ENCODE peak calls at places on chromosomes 6 and 20, in six cellular contexts. T is RPMI7951; N is EH; O is activated CD4-positive, alpha-beta T cell treated with anti-CD3 and anti-CD28 coated beads, Interleukin-2, amount 50 U/mL, for 1 hour; E is neural crest cell; U is omental fat pad. Z is an unnamed sample.

GRCh38 chr6:12229332-12229731 is 60.8 kb upstream of the EDN1 start:
- DNase-seq in E (no peak), N (no peak), U (no peak), T (no peak), O (no peak), Z (no peak)

GRCh38 chr6:10719386-10720228 is 3.3 kb upstream of the TMEM14C start:
- DNase-seq in E (no peak), N (peak), T (no peak), O (peak), U (no peak), Z (no peak)

GRCh38 chr6:38262609-38263008 is 377.1 kb downstream of the BTBD9 start:
- DNase-seq in O (no peak), E (no peak), U (no peak), N (peak), T (peak), Z (no peak)

GRCh38 chr20:25173321-25173720 is 22.2 kb upstream of the ENTPD6 start:
- DNase-seq in N (no peak), O (no peak), T (no peak), U (no peak), E (no peak), Z (no peak)

GRCh38 chr20:23048283-23049200 is 930 bp downstream of the THBD start:
- DNase-seq in T (peak), E (peak), U (no peak), N (peak), O (no peak), Z (peak)

GRCh38 chr6:49336514-49337131 is 126.4 kb downstream of the MMUT start:
- DNase-seq in U (no peak), T (peak), N (peak), E (no peak), O (no peak), Z (peak)

GRCh38 chr20:36373089-36373488 is 67.0 kb downstream of the DLGAP4 start:
- DNase-seq in E (no peak), O (no peak), U (no peak), N (no peak), T (no peak), Z (no peak)

GRCh38 chr6:96917098-96917497 is 7.4 kb upstream of the KLHL32 start:
- DNase-seq in O (no peak), E (no peak), T (no peak), U (no peak), N (no peak), Z (no peak)

GRCh38 chr6:33172307-33173227 is 19.7 kb downstream of the COL11A2 start:
- DNase-seq in U (no peak), O (no peak), T (peak), E (no peak), N (peak), Z (no peak)

GRCh38 chr6:13327691-13328075 is 654 bp downstream of the TBC1D7 start:
- DNase-seq in E (no peak), N (no peak), O (no peak), T (peak), U (no peak), Z (no peak)

Z was measured in ELF-1.